ENCODE peak calls at places on chromosomes 12 and 14, in six cellular contexts. K, A, X, H, M and C are unnamed samples.

GRCh38 chr14:93036652-93037341 is 78.9 kb downstream of the ITPK1 start:
- DNase-seq in K (no peak), M (no peak), A (no peak), X (peak), H (no peak), C (peak)

GRCh38 chr14:56271988-56272387 is 153.8 kb downstream of the PELI2 start:
- DNase-seq in X (peak), H (peak), A (no peak), K (no peak), M (no peak), C (peak)

GRCh38 chr12:124633269-124633953 is 66.0 kb upstream of the NCOR2 start:
- DNase-seq in K (no peak), X (peak), M (no peak), A (no peak), H (peak), C (peak)

GRCh38 chr14:99131632-99132271 is 140.2 kb downstream of the BCL11B start:
- DNase-seq in X (no peak), K (no peak), A (no peak), M (no peak), H (no peak), C (no peak)

GRCh38 chr14:61475316-61475715 is 153.9 kb downstream of the PRKCH start:
- DNase-seq in H (peak), M (no peak), A (peak), X (peak), K (peak), C (peak)

GRCh38 chr12:24600996-24601395 is 347.9 kb downstream of the BCAT1 start:
- DNase-seq in X (peak), A (no peak), M (no peak), H (peak), K (no peak), C (peak)

GRCh38 chr12:74903522-74903921 is 306.1 kb downstream of the KCNC2 start:
- DNase-seq in K (no peak), M (no peak), A (no peak), X (no peak), H (peak), C (no peak)

GRCh38 chr14:21168055-21168454 is 12.2 kb upstream of the OR5AU1 start:
- DNase-seq in A (no peak), X (no peak), M (no peak), K (no peak), H (no peak), C (no peak)

GRCh38 chr12:63223128-63223527 is 72.1 kb upstream of the AVPR1A start:
- DNase-seq in M (no peak), H (no peak), A (no peak), X (no peak), K (no peak), C (no peak)

GRCh38 chr12:93090768-93091172 is 161.7 kb upstream of the EEA1 start:
- DNase-seq in A (no peak), X (peak), K (no peak), H (peak), M (no peak), C (peak)

GRCh38 chr12:44654641-44655625 is 221.2 kb downstream of the NELL2 start:
- DNase-seq in A (peak), K (peak), M (no peak), H (no peak), X (no peak), C (no peak)

GRCh38 chr12:6563448-6564050 is 4.5 kb downstream of the NOP2 start:
- DNase-seq in H (no peak), K (peak), X (peak), M (peak), A (peak), C (peak)

GRCh38 chr14:83071888-83072501 is 1538.3 kb upstream of the SEL1L start:
- DNase-seq in K (peak), H (no peak), X (no peak), A (peak), M (no peak), C (peak)

GRCh38 chr14:53011053-53011462 is 60.2 kb upstream of the FERMT2 start:
- DNase-seq in A (no peak), K (no peak), X (peak), H (peak), M (no peak), C (peak)

GRCh38 chr12:32535260-32535999 is 136.1 kb downstream of the FGD4 start:
- DNase-seq in A (peak), M (no peak), X (peak), H (peak), K (peak), C (peak)

GRCh38 chr12:65854629-65855028 is 30.3 kb downstream of the HMGA2 start:
- DNase-seq in H (peak), K (no peak), X (peak), A (no peak), M (no peak), C (peak)

GRCh38 chr12:32877670-32878459 is 18.7 kb downstream of the PKP2 start:
- DNase-seq in X (peak), M (no peak), K (peak), A (peak), H (no peak), C (peak)

GRCh38 chr14:24398943-24399801 is at the start of gene NYNRIN:
- DNase-seq in H (peak), A (peak), X (peak), M (peak), K (peak), C (peak)

GRCh38 chr12:131460516-131460915 is 250.4 kb upstream of the SFSWAP start:
- DNase-seq in K (no peak), X (no peak), A (no peak), H (no peak), M (no peak), C (no peak)

GRCh38 chr14:58238252-58239247 is 6.1 kb upstream of the PSMA3 start:
- DNase-seq in H (peak), M (no peak), A (no peak), K (no peak), X (peak), C (peak)

GRCh38 chr12:106646472-106646871 is 63.7 kb downstream of the RFX4 start:
- DNase-seq in A (no peak), M (no peak), H (no peak), K (no peak), X (no peak), C (no peak)

GRCh38 chr12:110846615-110847566 is at the start of gene CCDC63:
- DNase-seq in A (no peak), H (peak), M (peak), X (peak), K (no peak), C (peak)

GRCh38 chr12:103441437-103442186 is 54.2 kb downstream of the C12orf42 start:
- DNase-seq in M (peak), A (no peak), X (no peak), K (no peak), H (no peak), C (no peak)

GRCh38 chr14:96162265-96162664 is 42.4 kb upstream of the BDKRB2 start:
- DNase-seq in K (no peak), A (no peak), X (no peak), H (peak), M (no peak), C (peak)

GRCh38 chr12:91813701-91814100 is 331.9 kb downstream of the BTG1 start:
- DNase-seq in M (no peak), K (no peak), A (no peak), X (peak), H (no peak), C (no peak)

GRCh38 chr14:94769413-94770250 is at the start of gene GSC:
- DNase-seq in H (peak), X (peak), A (peak), M (no peak), K (peak), C (no peak)

GRCh38 chr14:93953263-93953662 is 23.1 kb downstream of the ASB2 start:
- DNase-seq in A (no peak), K (no peak), M (no peak), X (no peak), H (no peak), C (no peak)

GRCh38 chr12:122094735-122095561 is 16.4 kb downstream of the MLXIP start:
- DNase-seq in M (no peak), K (no peak), X (peak), A (no peak), H (peak), C (peak)

GRCh38 chr14:61326847-61327246 is 5.5 kb downstream of the PRKCH start:
- DNase-seq in X (peak), H (no peak), A (peak), M (no peak), K (peak), C (peak)

GRCh38 chr12:107818984-107819383 is 44.5 kb downstream of the ASCL4 start:
- DNase-seq in H (peak), X (peak), M (no peak), A (no peak), K (no peak), C (peak)

GRCh38 chr12:23482571-23482970 is 466.9 kb downstream of the SOX5 start:
- DNase-seq in M (no peak), K (no peak), H (no peak), X (no peak), A (no peak), C (no peak)

GRCh38 chr12:132429932-132430643 is 59.9 kb upstream of the FBRSL1 start:
- DNase-seq in A (peak), K (peak), H (no peak), M (peak), X (no peak), C (peak)

GRCh38 chr14:94373708-94374107 is 14.7 kb downstream of the SERPINA1 start:
- DNase-seq in H (peak), A (no peak), K (no peak), X (peak), M (no peak), C (peak)

GRCh38 chr14:34522496-34522895 is 17.0 kb downstream of the EAPP start:
- DNase-seq in H (no peak), A (no peak), X (no peak), K (no peak), M (no peak), C (no peak)